ENCODE peak calls at places on chromosomes 1 and 21, in six cellular contexts. Q, T, P, A, O and G are unnamed samples.

GRCh38 chr1:235614442-235614954 is 35.1 kb downstream of the GNG4 start:
- DNase-seq in Q (no peak), T (no peak), P (no peak), A (no peak), O (no peak), G (no peak)

GRCh38 chr1:117059334-117059677 is 820 bp upstream of the TTF2 start:
- DNase-seq in Q (no peak), T (no peak), P (no peak), A (no peak), O (no peak), G (peak; percentile 43)

GRCh38 chr21:44442266-44443125 is 12.8 kb upstream of the LRRC3 start:
- DNase-seq in Q (no peak), T (no peak), P (no peak), A (no peak), O (no peak), G (no peak)

GRCh38 chr1:211591980-211592493 is 13.1 kb upstream of the SLC30A1 start:
- DNase-seq in Q (no peak), T (peak; percentile 89), P (no peak), A (peak; percentile 91), O (no peak), G (no peak)

GRCh38 chr1:85061711-85062424 is 13.6 kb upstream of the MCOLN3 start:
- DNase-seq in Q (peak; percentile 95), T (peak; percentile 99), P (peak; percentile 97), A (peak; percentile 99), O (peak; percentile 90), G (peak; percentile 91)

GRCh38 chr1:117077267-117077666 is 17.1 kb downstream of the TTF2 start:
- DNase-seq in Q (no peak), T (peak; percentile 96), P (no peak), A (peak; percentile 94), O (no peak), G (peak; percentile 32)

GRCh38 chr21:44370027-44370735 is 16.8 kb downstream of the TRPM2 start:
- DNase-seq in Q (peak; percentile 75), T (peak; percentile 7), P (peak; percentile 37), A (peak; percentile 61), O (peak; percentile 77), G (peak; percentile 11)

GRCh38 chr21:31162827-31163226 is 124.6 kb upstream of the KRTAP19-8 start:
- DNase-seq in Q (no peak), T (peak; percentile 70), P (no peak), A (peak; percentile 79), O (no peak), G (no peak)

GRCh38 chr21:24450119-24450518 is 1157.2 kb downstream of the MRPL39 start:
- DNase-seq in Q (no peak), T (no peak), P (no peak), A (no peak), O (no peak), G (no peak)
- H3K9me3 ChIP-seq in Q (no peaks in the 10 kb centered on the region), T (no peaks in the 10 kb centered on the region), P (no peaks in the 10 kb centered on the region), A (no peaks in the 10 kb centered on the region), O (peaks cover 26% of the 10 kb centered on the region), G (no peaks in the 10 kb centered on the region)

GRCh38 chr1:14625587-14626447 is 27.3 kb downstream of the KAZN start:
- DNase-seq in Q (no peak), T (no peak), P (no peak), A (no peak), O (no peak), G (no peak)

GRCh38 chr1:14627608-14628489 is 29.4 kb downstream of the KAZN start:
- DNase-seq in Q (no peak), T (no peak), P (no peak), A (no peak), O (no peak), G (no peak)

GRCh38 chr1:14629363-14629762 is 30.9 kb downstream of the KAZN start:
- DNase-seq in Q (no peak), T (no peak), P (no peak), A (no peak), O (no peak), G (no peak)

GRCh38 chr1:14623090-14623489 is 24.6 kb downstream of the KAZN start:
- DNase-seq in Q (no peak), T (no peak), P (no peak), A (no peak), O (no peak), G (no peak)

DNA sequence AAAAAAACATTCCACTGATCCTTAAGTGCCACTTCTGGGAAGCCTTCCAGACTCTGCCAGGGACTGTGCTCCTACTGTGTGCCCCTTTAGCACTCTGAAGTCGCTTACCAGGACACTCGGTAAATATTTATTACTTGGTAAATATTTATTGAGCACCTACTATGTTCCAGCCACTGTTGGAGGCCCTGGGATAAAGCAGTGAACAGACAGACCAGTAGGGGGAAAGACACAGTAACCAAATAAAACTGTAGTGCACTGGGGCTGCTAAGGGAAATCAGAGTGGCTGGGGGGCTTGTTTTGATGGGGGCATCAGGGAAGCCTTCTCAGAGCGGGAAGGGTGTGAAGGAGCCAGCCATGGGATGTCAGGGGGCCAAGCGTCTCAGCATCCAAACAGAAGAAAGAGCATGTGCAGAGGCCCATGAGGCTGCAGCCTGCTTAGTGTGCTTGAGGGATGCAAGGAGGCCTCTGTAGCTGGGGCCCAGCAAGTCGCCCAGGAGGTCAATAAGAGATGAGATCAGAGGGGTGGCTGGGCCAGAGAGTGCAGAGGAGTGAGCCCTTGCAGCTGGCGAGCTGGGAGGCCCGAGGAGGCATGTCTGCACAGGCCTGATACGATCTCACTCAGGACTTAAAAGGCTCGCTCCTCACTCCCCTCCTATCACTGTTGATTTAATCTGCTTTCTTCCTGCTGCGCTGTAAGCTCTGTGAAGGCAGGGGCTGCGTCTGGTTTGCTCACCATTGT is 28.6 kb downstream of the KAZN start:
- DNase-seq in Q (no peak), T (peak; percentile 3), P (no peak), A (peak; percentile 19), O (no peak), G (no peak)
- H3K4ac ChIP-seq in Q (no peak overlapping the region), T (no peak overlapping the region), P (no peak overlapping the region), A (no peak overlapping the region), O (no peak overlapping the region), G (no peak overlapping the region)

GRCh38 chr1:4027008-4027407 is 126.9 kb upstream of the C1orf174 start:
- DNase-seq in Q (no peak), T (no peak), P (no peak), A (no peak), O (no peak), G (no peak)

GRCh38 chr1:4025752-4026151 is 125.7 kb upstream of the C1orf174 start:
- DNase-seq in Q (no peak), T (no peak), P (no peak), A (no peak), O (no peak), G (no peak)

GRCh38 chr1:4027492-4028138 is 127.5 kb upstream of the C1orf174 start:
- DNase-seq in Q (peak; percentile 32), T (no peak), P (no peak), A (no peak), O (no peak), G (no peak)

GRCh38 chr1:4029376-4029775 is 129.3 kb upstream of the C1orf174 start:
- DNase-seq in Q (no peak), T (no peak), P (no peak), A (no peak), O (no peak), G (no peak)

DNA sequence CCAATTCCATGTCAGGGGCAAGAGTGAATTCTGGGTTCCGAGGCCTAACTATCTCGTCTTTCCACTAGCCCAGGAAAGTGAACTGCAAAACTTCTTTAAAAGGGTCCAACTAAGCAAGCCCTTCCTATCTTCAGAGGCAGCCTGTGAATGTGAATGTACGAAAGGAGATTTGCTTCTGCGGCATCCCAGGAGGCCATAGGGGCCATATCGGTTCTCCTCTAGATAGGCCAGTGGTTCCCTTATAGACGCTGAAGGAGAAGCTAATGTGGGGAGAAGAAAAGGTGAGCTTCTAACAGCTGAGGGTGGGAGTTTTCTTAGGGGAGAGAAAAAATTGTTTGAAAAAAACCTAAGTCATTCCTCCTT is 128.0 kb upstream of the C1orf174 start:
- DNase-seq in Q (no peak), T (no peak), P (no peak), A (no peak), O (no peak), G (no peak)
- H3K9me3 ChIP-seq in Q (no peaks in the 10 kb centered on the region), T (peaks cover 29% of the 10 kb centered on the region), P (no peaks in the 10 kb centered on the region), A (peaks cover 5% of the 10 kb centered on the region), O (peaks cover 2% of the 10 kb centered on the region), G (peaks cover 3% of the 10 kb centered on the region)

GRCh38 chr1:8061673-8062386 is 35.7 kb upstream of the ERRFI1 start:
- DNase-seq in Q (no peak), T (peak; percentile 82), P (no peak), A (peak; percentile 71), O (no peak), G (peak; percentile 34)
- H3K4ac ChIP-seq in Q (no peak overlapping the region), T (peak overlapping the region; percentile 82), P (no peak overlapping the region), A (peak overlapping the region; percentile 73), O (no peak overlapping the region), G (no peak overlapping the region)

DNA sequence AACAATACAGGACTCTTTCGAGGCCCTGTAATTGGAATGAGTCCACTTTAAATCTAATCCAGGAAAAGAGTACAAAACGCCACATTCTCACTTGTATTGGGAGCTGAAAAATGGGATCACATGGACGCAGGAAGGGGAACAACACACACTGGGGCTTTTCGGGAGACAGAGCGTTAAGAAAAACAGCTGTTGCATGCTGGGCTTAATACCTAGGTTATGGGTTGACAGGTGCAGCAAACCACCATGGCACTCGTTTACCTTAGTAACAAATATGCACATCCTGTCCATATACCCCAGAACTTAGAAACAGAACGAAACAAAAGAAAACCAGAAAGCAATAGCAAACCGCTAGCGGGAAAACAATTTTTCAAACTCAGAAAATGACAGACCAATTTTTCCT is 1532.7 kb upstream of the TPTE start:
- DNase-seq in Q (no peak), T (no peak), P (no peak), A (no peak), O (no peak), G (no peak)
- H3K9me3 ChIP-seq in Q (peaks cover 53% of the 10 kb centered on the region), T (peaks cover 42% of the 10 kb centered on the region), P (peaks cover 37% of the 10 kb centered on the region), A (peaks cover 29% of the 10 kb centered on the region), O (peaks cover 54% of the 10 kb centered on the region), G (peaks cover 33% of the 10 kb centered on the region)

DNA sequence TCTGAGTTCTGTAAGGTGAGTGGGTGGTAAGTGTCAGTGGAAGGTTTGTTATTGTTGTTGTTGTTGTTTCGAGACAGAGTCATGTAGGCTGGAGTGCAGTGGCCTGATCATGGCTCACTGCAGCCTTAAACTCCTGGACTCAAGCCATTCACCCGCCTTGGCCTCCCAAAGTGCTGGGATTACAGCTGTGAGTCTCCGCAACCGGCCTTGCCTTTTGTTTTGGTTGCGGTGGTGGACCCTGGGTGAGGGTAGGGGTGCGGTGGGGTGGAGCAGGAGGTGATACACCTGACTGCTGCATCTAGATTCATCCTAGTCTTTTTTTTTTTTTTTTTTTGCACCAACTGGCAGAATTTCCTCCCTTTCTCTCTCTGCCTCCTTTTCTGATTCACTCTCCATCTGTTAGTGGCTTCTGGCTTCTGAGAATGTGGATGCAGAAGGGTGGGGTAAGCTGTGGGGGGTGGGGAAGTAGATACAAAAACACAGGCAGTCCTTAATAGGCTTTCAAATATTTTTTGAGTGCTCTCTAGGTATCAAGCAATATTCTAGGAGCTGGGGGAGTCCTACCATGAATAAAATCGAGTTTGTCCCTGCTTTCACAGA is 4.6 kb upstream of the GMEB1 start:
- DNase-seq in Q (no peak), T (no peak), P (no peak), A (no peak), O (no peak), G (no peak)
- H3K4ac ChIP-seq in Q (no peak overlapping the region), T (no peak overlapping the region), P (no peak overlapping the region), A (no peak overlapping the region), O (no peak overlapping the region), G (no peak overlapping the region)